ENCODE peak calls at places on chromosomes 16 and 17, in four cellular contexts. One of them, this sample, is unnamed.
A peak's percentile ranks its signal among the peaks of the same experiment; 100 is the strongest.

GRCh38 chr16:49491736-49492089 is 118.1 kb downstream of the C16orf78 start:
- DNase-seq in memory B cell: no peak
- DNase-seq in stimulated activated CD4-positive, alpha-beta T cell treated with anti-CD3 and anti-CD28 coated beads, Interleukin-2, amount 100 ng/mL, for 48 hours: no peak
- DNase-seq in NCI-H446: peak; percentile 53
- DNase-seq in this sample: no peak

GRCh38 chr17:37327341-37328090 is 48.3 kb upstream of the C17orf78 start:
- DNase-seq in NCI-H446: no peak
- DNase-seq in memory B cell: no peak
- DNase-seq in stimulated activated CD4-positive, alpha-beta T cell treated with anti-CD3 and anti-CD28 coated beads, Interleukin-2, amount 100 ng/mL, for 48 hours: no peak
- DNase-seq in this sample: peak; percentile 94

GRCh38 chr16:31242197-31242596 is 17.6 kb upstream of the ITGAM start:
- DNase-seq in NCI-H446: no peak
- DNase-seq in stimulated activated CD4-positive, alpha-beta T cell treated with anti-CD3 and anti-CD28 coated beads, Interleukin-2, amount 100 ng/mL, for 48 hours: no peak
- DNase-seq in memory B cell: no peak
- DNase-seq in this sample: peak; percentile 6

GRCh38 chr17:37608369-37609169 is 649 bp downstream of the SYNRG start:
- DNase-seq in stimulated activated CD4-positive, alpha-beta T cell treated with anti-CD3 and anti-CD28 coated beads, Interleukin-2, amount 100 ng/mL, for 48 hours: no peak
- DNase-seq in NCI-H446: no peak
- DNase-seq in memory B cell: no peak
- DNase-seq in this sample: peak; percentile 51

GRCh38 chr16:19410435-19411153 is 7.1 kb upstream of the TMC5 start:
- DNase-seq in stimulated activated CD4-positive, alpha-beta T cell treated with anti-CD3 and anti-CD28 coated beads, Interleukin-2, amount 100 ng/mL, for 48 hours: no peak
- DNase-seq in memory B cell: peak; percentile 14
- DNase-seq in NCI-H446: no peak
- DNase-seq in this sample: peak; percentile 5

GRCh38 chr16:81216706-81217105 is 21.8 kb upstream of the BCO1 start:
- DNase-seq in NCI-H446: no peak
- DNase-seq in stimulated activated CD4-positive, alpha-beta T cell treated with anti-CD3 and anti-CD28 coated beads, Interleukin-2, amount 100 ng/mL, for 48 hours: no peak
- DNase-seq in memory B cell: no peak
- DNase-seq in this sample: no peak

GRCh38 chr17:38747385-38748328 is 479 bp downstream of the PCGF2 start:
- DNase-seq in memory B cell: peak; percentile 43
- DNase-seq in stimulated activated CD4-positive, alpha-beta T cell treated with anti-CD3 and anti-CD28 coated beads, Interleukin-2, amount 100 ng/mL, for 48 hours: no peak
- DNase-seq in NCI-H446: no peak
- DNase-seq in this sample: no peak

GRCh38 chr16:4556112-4556511 is at the start of gene C16orf96:
- DNase-seq in memory B cell: no peak
- DNase-seq in stimulated activated CD4-positive, alpha-beta T cell treated with anti-CD3 and anti-CD28 coated beads, Interleukin-2, amount 100 ng/mL, for 48 hours: no peak
- DNase-seq in NCI-H446: no peak
- DNase-seq in this sample: no peak

GRCh38 chr16:87705780-87706277 is 60.0 kb downstream of the KLHDC4 start:
- DNase-seq in memory B cell: no peak
- DNase-seq in NCI-H446: no peak
- DNase-seq in stimulated activated CD4-positive, alpha-beta T cell treated with anti-CD3 and anti-CD28 coated beads, Interleukin-2, amount 100 ng/mL, for 48 hours: no peak
- DNase-seq in this sample: no peak

GRCh38 chr17:2929881-2930533 is 133.4 kb downstream of the OR1D5 start:
- DNase-seq in NCI-H446: no peak
- DNase-seq in memory B cell: peak; percentile 32
- DNase-seq in stimulated activated CD4-positive, alpha-beta T cell treated with anti-CD3 and anti-CD28 coated beads, Interleukin-2, amount 100 ng/mL, for 48 hours: peak; percentile 30
- DNase-seq in this sample: peak; percentile 26

GRCh38 chr17:43949777-43950176 is 4.0 kb downstream of the PYY start:
- DNase-seq in stimulated activated CD4-positive, alpha-beta T cell treated with anti-CD3 and anti-CD28 coated beads, Interleukin-2, amount 100 ng/mL, for 48 hours: no peak
- DNase-seq in memory B cell: no peak
- DNase-seq in NCI-H446: no peak
- DNase-seq in this sample: no peak

GRCh38 chr16:58475220-58475619 is 24.7 kb upstream of the NDRG4 start:
- DNase-seq in NCI-H446: no peak
- DNase-seq in memory B cell: no peak
- DNase-seq in stimulated activated CD4-positive, alpha-beta T cell treated with anti-CD3 and anti-CD28 coated beads, Interleukin-2, amount 100 ng/mL, for 48 hours: no peak
- DNase-seq in this sample: no peak

GRCh38 chr16:85152414-85153030 is 40.2 kb upstream of the CIBAR2 start:
- DNase-seq in stimulated activated CD4-positive, alpha-beta T cell treated with anti-CD3 and anti-CD28 coated beads, Interleukin-2, amount 100 ng/mL, for 48 hours: no peak
- DNase-seq in memory B cell: no peak
- DNase-seq in NCI-H446: no peak
- DNase-seq in this sample: no peak

GRCh38 chr16:57887711-57888110 is 83.2 kb downstream of the CNGB1 start:
- DNase-seq in NCI-H446: no peak
- DNase-seq in memory B cell: no peak
- DNase-seq in stimulated activated CD4-positive, alpha-beta T cell treated with anti-CD3 and anti-CD28 coated beads, Interleukin-2, amount 100 ng/mL, for 48 hours: no peak
- DNase-seq in this sample: no peak

GRCh38 chr16:88295526-88296436 is 87.0 kb upstream of the ZNF469 start:
- DNase-seq in stimulated activated CD4-positive, alpha-beta T cell treated with anti-CD3 and anti-CD28 coated beads, Interleukin-2, amount 100 ng/mL, for 48 hours: no peak
- DNase-seq in memory B cell: no peak
- DNase-seq in NCI-H446: no peak
- DNase-seq in this sample: no peak

GRCh38 chr17:47850692-47851573 is at the start of gene SP6:
- DNase-seq in NCI-H446: no peak
- DNase-seq in memory B cell: no peak
- DNase-seq in stimulated activated CD4-positive, alpha-beta T cell treated with anti-CD3 and anti-CD28 coated beads, Interleukin-2, amount 100 ng/mL, for 48 hours: peak; percentile 59
- DNase-seq in this sample: peak; percentile 51

GRCh38 chr16:2471016-2471652 is at the start of gene NTN3:
- DNase-seq in memory B cell: peak; percentile 37
- DNase-seq in NCI-H446: peak; percentile 85
- DNase-seq in stimulated activated CD4-positive, alpha-beta T cell treated with anti-CD3 and anti-CD28 coated beads, Interleukin-2, amount 100 ng/mL, for 48 hours: no peak
- DNase-seq in this sample: no peak

GRCh38 chr16:89442990-89443726 is 47.2 kb downstream of the ANKRD11 start:
- DNase-seq in memory B cell: no peak
- DNase-seq in stimulated activated CD4-positive, alpha-beta T cell treated with anti-CD3 and anti-CD28 coated beads, Interleukin-2, amount 100 ng/mL, for 48 hours: no peak
- DNase-seq in NCI-H446: no peak
- DNase-seq in this sample: peak; percentile 87

GRCh38 chr16:5328546-5328945 is 231.0 kb upstream of the EEF2KMT start:
- DNase-seq in stimulated activated CD4-positive, alpha-beta T cell treated with anti-CD3 and anti-CD28 coated beads, Interleukin-2, amount 100 ng/mL, for 48 hours: no peak
- DNase-seq in NCI-H446: no peak
- DNase-seq in memory B cell: no peak
- DNase-seq in this sample: no peak

GRCh38 chr17:60049936-60050335 is 28.8 kb downstream of the HEATR6 start:
- DNase-seq in memory B cell: no peak
- DNase-seq in NCI-H446: no peak
- DNase-seq in stimulated activated CD4-positive, alpha-beta T cell treated with anti-CD3 and anti-CD28 coated beads, Interleukin-2, amount 100 ng/mL, for 48 hours: no peak
- DNase-seq in this sample: peak; percentile 44

GRCh38 chr17:57027852-57028251 is 49.9 kb downstream of the SCPEP1 start:
- DNase-seq in memory B cell: no peak
- DNase-seq in NCI-H446: no peak
- DNase-seq in stimulated activated CD4-positive, alpha-beta T cell treated with anti-CD3 and anti-CD28 coated beads, Interleukin-2, amount 100 ng/mL, for 48 hours: no peak
- DNase-seq in this sample: no peak

GRCh38 chr16:65309294-65309850 is 187.5 kb upstream of the CDH11 start:
- DNase-seq in stimulated activated CD4-positive, alpha-beta T cell treated with anti-CD3 and anti-CD28 coated beads, Interleukin-2, amount 100 ng/mL, for 48 hours: no peak
- DNase-seq in memory B cell: no peak
- DNase-seq in NCI-H446: no peak
- DNase-seq in this sample: no peak

GRCh38 chr17:30393911-30394867 is 15.5 kb downstream of the CPD start:
- DNase-seq in memory B cell: no peak
- DNase-seq in NCI-H446: no peak
- DNase-seq in stimulated activated CD4-positive, alpha-beta T cell treated with anti-CD3 and anti-CD28 coated beads, Interleukin-2, amount 100 ng/mL, for 48 hours: no peak
- DNase-seq in this sample: no peak

GRCh38 chr17:59521465-59522126 is 43.8 kb upstream of the DHX40 start:
- DNase-seq in memory B cell: peak; percentile 63
- DNase-seq in stimulated activated CD4-positive, alpha-beta T cell treated with anti-CD3 and anti-CD28 coated beads, Interleukin-2, amount 100 ng/mL, for 48 hours: peak; percentile 68
- DNase-seq in NCI-H446: peak; percentile 46
- DNase-seq in this sample: peak; percentile 69